ENCODE peak calls at places on chromosomes 12 and 14, in five cellular contexts. One of them, this sample, is unnamed.

GRCh38 chr12:32366704-32367103 is 32.7 kb upstream of the FGD4 start:
- DNase-seq in transverse colon: no peak
- DNase-seq in tibial artery: no peak
- DNase-seq in coronary artery: no peak
- DNase-seq in ovary: no peak
- DNase-seq in this sample: no peak

GRCh38 chr14:68231832-68232642 is 412.5 kb downstream of the RAD51B start:
- DNase-seq in transverse colon: no peak
- DNase-seq in tibial artery: no peak
- DNase-seq in coronary artery: no peak
- DNase-seq in ovary: no peak
- DNase-seq in this sample: no peak

GRCh38 chr14:102630405-102630804 is 38.0 kb downstream of the RCOR1 start:
- DNase-seq in transverse colon: no peak
- DNase-seq in tibial artery: no peak
- DNase-seq in coronary artery: no peak
- DNase-seq in ovary: no peak
- DNase-seq in this sample: no peak

GRCh38 chr12:45660330-45660729 is 69.2 kb upstream of the ARID2 start:
- DNase-seq in transverse colon: no peak
- DNase-seq in tibial artery: no peak
- DNase-seq in coronary artery: no peak
- DNase-seq in ovary: no peak
- DNase-seq in this sample: peak

GRCh38 chr12:27394676-27395075 is 51.9 kb upstream of the SMCO2 start:
- DNase-seq in transverse colon: no peak
- DNase-seq in tibial artery: no peak
- DNase-seq in coronary artery: no peak
- DNase-seq in ovary: no peak
- DNase-seq in this sample: no peak

GRCh38 chr14:52076334-52076733 is 7.5 kb upstream of the NID2 start:
- DNase-seq in transverse colon: no peak
- DNase-seq in tibial artery: peak
- DNase-seq in coronary artery: peak
- DNase-seq in ovary: no peak
- DNase-seq in this sample: no peak

GRCh38 chr14:38125484-38125912 is 82.2 kb upstream of the SSTR1 start:
- DNase-seq in transverse colon: no peak
- DNase-seq in tibial artery: no peak
- DNase-seq in coronary artery: no peak
- DNase-seq in ovary: no peak
- DNase-seq in this sample: no peak

GRCh38 chr12:108069766-108070165 is 59.3 kb upstream of the WSCD2 start:
- DNase-seq in transverse colon: no peak
- DNase-seq in tibial artery: no peak
- DNase-seq in coronary artery: no peak
- DNase-seq in ovary: no peak
- DNase-seq in this sample: no peak

GRCh38 chr12:125038976-125039625 is 26.1 kb upstream of the AACS start:
- DNase-seq in transverse colon: no peak
- DNase-seq in tibial artery: no peak
- DNase-seq in coronary artery: no peak
- DNase-seq in ovary: no peak
- DNase-seq in this sample: no peak

GRCh38 chr14:79373451-79373850 is 837.9 kb downstream of the DIO2 start:
- DNase-seq in transverse colon: no peak
- DNase-seq in tibial artery: no peak
- DNase-seq in coronary artery: no peak
- DNase-seq in ovary: no peak
- DNase-seq in this sample: no peak

GRCh38 chr14:85122690-85123089 is 407.3 kb upstream of the FLRT2 start:
- DNase-seq in transverse colon: no peak
- DNase-seq in tibial artery: no peak
- DNase-seq in coronary artery: no peak
- DNase-seq in ovary: no peak
- DNase-seq in this sample: no peak

GRCh38 chr12:24172031-24172772 is 222.7 kb upstream of the SOX5 start:
- DNase-seq in transverse colon: no peak
- DNase-seq in tibial artery: no peak
- DNase-seq in coronary artery: no peak
- DNase-seq in ovary: no peak
- DNase-seq in this sample: no peak

GRCh38 chr12:118436986-118437385 is 60.6 kb downstream of the SUDS3 start:
- DNase-seq in transverse colon: no peak
- DNase-seq in tibial artery: no peak
- DNase-seq in coronary artery: no peak
- DNase-seq in ovary: no peak
- DNase-seq in this sample: no peak

GRCh38 chr12:118432812-118433540 is 56.6 kb downstream of the SUDS3 start:
- DNase-seq in transverse colon: peak
- DNase-seq in tibial artery: no peak
- DNase-seq in coronary artery: no peak
- DNase-seq in ovary: no peak
- DNase-seq in this sample: no peak

GRCh38 chr12:118430516-118430915 is 54.2 kb downstream of the SUDS3 start:
- DNase-seq in transverse colon: no peak
- DNase-seq in tibial artery: no peak
- DNase-seq in coronary artery: no peak
- DNase-seq in ovary: no peak
- DNase-seq in this sample: no peak

GRCh38 chr12:118439068-118439467 is 62.7 kb downstream of the SUDS3 start:
- DNase-seq in transverse colon: no peak
- DNase-seq in tibial artery: no peak
- DNase-seq in coronary artery: no peak
- DNase-seq in ovary: no peak
- DNase-seq in this sample: no peak

GRCh38 chr12:118436002-118436724 is 59.8 kb downstream of the SUDS3 start:
- DNase-seq in transverse colon: no peak
- DNase-seq in tibial artery: no peak
- DNase-seq in coronary artery: no peak
- DNase-seq in ovary: no peak
- DNase-seq in this sample: peak
- TF ChIP-seq CTCF in transverse colon: peak
- TF ChIP-seq CTCF in tibial artery: no peak
- TF ChIP-seq CTCF in coronary artery: no peak
- TF ChIP-seq CTCF in ovary: no peak
- TF ChIP-seq CTCF in this sample: no peak

GRCh38 chr12:104680070-104680469 is 223.3 kb downstream of the CHST11 start:
- DNase-seq in transverse colon: no peak
- DNase-seq in tibial artery: no peak
- DNase-seq in coronary artery: no peak
- DNase-seq in ovary: no peak
- DNase-seq in this sample: no peak
- TF ChIP-seq CTCF in transverse colon: no peak
- TF ChIP-seq CTCF in tibial artery: no peak
- TF ChIP-seq CTCF in coronary artery: no peak
- TF ChIP-seq CTCF in ovary: no peak
- TF ChIP-seq CTCF in this sample: no peak

GRCh38 chr14:76810953-76811400 is 1.7 kb downstream of the ANGEL1 start:
- DNase-seq in transverse colon: peak
- DNase-seq in tibial artery: no peak
- DNase-seq in coronary artery: no peak
- DNase-seq in ovary: no peak
- DNase-seq in this sample: peak
- TF ChIP-seq CTCF in transverse colon: peak
- TF ChIP-seq CTCF in tibial artery: peak
- TF ChIP-seq CTCF in coronary artery: no peak
- TF ChIP-seq CTCF in ovary: no peak
- TF ChIP-seq CTCF in this sample: no peak

DNA sequence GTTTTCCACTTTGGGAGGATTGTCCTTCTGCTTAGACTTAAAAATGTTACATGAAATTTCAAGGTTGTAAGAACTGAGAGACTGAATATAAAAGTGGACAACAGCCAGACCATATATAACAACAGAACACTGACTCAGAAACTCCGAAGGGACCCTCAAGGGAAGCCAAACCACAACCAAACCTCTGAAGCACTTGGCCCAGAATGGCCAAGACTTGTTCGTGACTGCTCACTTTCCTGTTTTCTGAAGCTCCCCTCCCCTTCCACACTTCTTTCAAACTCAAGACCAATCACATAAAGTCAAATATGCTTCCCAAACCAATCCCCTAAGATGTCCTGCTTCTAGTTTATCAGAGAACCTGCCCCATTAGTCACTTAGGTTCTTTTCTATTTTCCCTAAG is 13.7 kb downstream of the OR6J1 start:
- DNase-seq in transverse colon: no peak
- DNase-seq in tibial artery: no peak
- DNase-seq in coronary artery: no peak
- DNase-seq in ovary: no peak
- DNase-seq in this sample: no peak
- TF ChIP-seq CTCF in transverse colon: no peak
- TF ChIP-seq CTCF in tibial artery: no peak
- TF ChIP-seq CTCF in coronary artery: no peak
- TF ChIP-seq CTCF in ovary: no peak
- TF ChIP-seq CTCF in this sample: no peak

GRCh38 chr14:22846811-22847307 is 10.5 kb downstream of the MMP14 start:
- DNase-seq in transverse colon: no peak
- DNase-seq in tibial artery: no peak
- DNase-seq in coronary artery: no peak
- DNase-seq in ovary: no peak
- DNase-seq in this sample: no peak

GRCh38 chr14:22849212-22849819 is 12.9 kb downstream of the MMP14 start:
- DNase-seq in transverse colon: peak
- DNase-seq in tibial artery: peak
- DNase-seq in coronary artery: peak
- DNase-seq in ovary: peak
- DNase-seq in this sample: no peak

GRCh38 chr14:22848391-22849164 is 12.2 kb downstream of the MMP14 start:
- DNase-seq in transverse colon: peak
- DNase-seq in tibial artery: peak
- DNase-seq in coronary artery: peak
- DNase-seq in ovary: peak
- DNase-seq in this sample: no peak

GRCh38 chr14:22845821-22846625 is 9.6 kb downstream of the MMP14 start:
- DNase-seq in transverse colon: no peak
- DNase-seq in tibial artery: peak
- DNase-seq in coronary artery: no peak
- DNase-seq in ovary: no peak
- DNase-seq in this sample: no peak

DNA sequence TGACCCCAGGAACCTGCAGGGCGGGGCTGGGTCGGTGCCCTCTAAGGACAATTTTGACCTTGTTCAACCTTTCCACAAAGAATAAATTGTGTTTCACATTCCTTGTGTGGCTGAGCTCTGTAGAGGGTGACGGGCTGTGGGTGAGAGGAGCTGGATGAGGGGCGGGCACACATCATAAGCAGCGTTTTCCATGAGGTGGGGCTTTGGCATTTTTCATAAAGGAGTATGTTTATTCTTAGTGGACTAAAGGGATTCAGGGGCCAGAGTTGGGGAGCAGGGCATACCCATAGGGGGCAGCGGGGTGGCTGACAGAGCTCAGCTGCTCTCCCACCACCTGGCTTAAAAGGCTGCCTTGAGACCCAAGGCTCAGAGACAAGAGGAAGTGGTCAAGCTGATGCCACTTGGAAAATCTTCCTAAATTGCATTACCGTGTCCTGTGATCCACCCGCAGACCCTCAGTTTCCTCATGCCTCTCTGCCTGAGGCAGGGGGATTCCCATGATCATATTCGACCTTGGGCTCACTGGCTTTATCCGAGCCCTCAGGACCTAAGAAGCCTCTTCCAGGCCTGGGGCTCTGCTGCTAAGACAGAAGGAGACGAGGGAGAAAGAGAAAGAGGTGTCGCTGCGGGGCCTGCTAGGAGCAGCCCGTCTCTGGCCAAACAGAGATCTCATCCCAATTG is 11.4 kb downstream of the MMP14 start:
- DNase-seq in transverse colon: no peak
- DNase-seq in tibial artery: no peak
- DNase-seq in coronary artery: no peak
- DNase-seq in ovary: peak
- DNase-seq in this sample: no peak
- TF ChIP-seq CTCF in transverse colon: no peak
- TF ChIP-seq CTCF in tibial artery: no peak
- TF ChIP-seq CTCF in coronary artery: no peak
- TF ChIP-seq CTCF in ovary: no peak
- TF ChIP-seq CTCF in this sample: no peak

GRCh38 chr12:68501226-68501625 is 109.5 kb upstream of the RAP1B start:
- DNase-seq in transverse colon: no peak
- DNase-seq in tibial artery: no peak
- DNase-seq in coronary artery: no peak
- DNase-seq in ovary: no peak
- DNase-seq in this sample: no peak

GRCh38 chr12:68497702-68498101 is 113.0 kb upstream of the RAP1B start:
- DNase-seq in transverse colon: no peak
- DNase-seq in tibial artery: no peak
- DNase-seq in coronary artery: no peak
- DNase-seq in ovary: no peak
- DNase-seq in this sample: no peak

GRCh38 chr12:68499616-68500015 is 111.1 kb upstream of the RAP1B start:
- DNase-seq in transverse colon: no peak
- DNase-seq in tibial artery: no peak
- DNase-seq in coronary artery: no peak
- DNase-seq in ovary: no peak
- DNase-seq in this sample: no peak

GRCh38 chr12:68497112-68497511 is 113.6 kb upstream of the RAP1B start:
- DNase-seq in transverse colon: no peak
- DNase-seq in tibial artery: no peak
- DNase-seq in coronary artery: no peak
- DNase-seq in ovary: no peak
- DNase-seq in this sample: no peak

GRCh38 chr12:68498736-68499135 is 112.0 kb upstream of the RAP1B start:
- DNase-seq in transverse colon: no peak
- DNase-seq in tibial artery: no peak
- DNase-seq in coronary artery: no peak
- DNase-seq in ovary: no peak
- DNase-seq in this sample: no peak
- TF ChIP-seq CTCF in transverse colon: no peak
- TF ChIP-seq CTCF in tibial artery: no peak
- TF ChIP-seq CTCF in coronary artery: no peak
- TF ChIP-seq CTCF in ovary: no peak
- TF ChIP-seq CTCF in this sample: no peak

GRCh38 chr14:35940291-35940690 is 114.2 kb downstream of the BRMS1L start:
- DNase-seq in transverse colon: no peak
- DNase-seq in tibial artery: no peak
- DNase-seq in coronary artery: no peak
- DNase-seq in ovary: no peak
- DNase-seq in this sample: no peak

GRCh38 chr14:35949933-35950332 is 123.8 kb downstream of the BRMS1L start:
- DNase-seq in transverse colon: no peak
- DNase-seq in tibial artery: no peak
- DNase-seq in coronary artery: no peak
- DNase-seq in ovary: no peak
- DNase-seq in this sample: peak

DNA sequence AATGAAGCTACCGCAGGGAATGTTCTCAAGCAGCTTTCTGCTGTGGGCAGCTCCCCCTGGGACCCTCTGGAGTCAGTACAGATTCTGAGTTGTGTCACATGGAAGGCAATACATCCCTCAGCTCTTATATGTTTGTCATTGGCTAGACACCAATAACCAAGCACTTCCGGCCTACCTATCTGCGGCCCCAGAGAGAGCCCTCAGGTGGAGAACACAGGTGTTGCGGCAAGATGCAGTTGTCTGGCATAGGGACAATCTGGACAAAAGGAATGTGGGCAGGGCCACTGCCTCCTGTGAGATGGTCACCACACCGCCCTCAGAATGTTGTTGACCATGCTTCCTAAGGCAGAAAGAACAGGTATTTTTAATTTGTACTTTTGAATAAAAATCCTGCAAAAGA is 118.7 kb downstream of the BRMS1L start:
- DNase-seq in transverse colon: peak
- DNase-seq in tibial artery: no peak
- DNase-seq in coronary artery: no peak
- DNase-seq in ovary: no peak
- DNase-seq in this sample: peak
- TF ChIP-seq CTCF in transverse colon: no peak
- TF ChIP-seq CTCF in tibial artery: no peak
- TF ChIP-seq CTCF in coronary artery: no peak
- TF ChIP-seq CTCF in ovary: no peak
- TF ChIP-seq CTCF in this sample: no peak

GRCh38 chr12:16294589-16294988 is 17.1 kb upstream of the SLC15A5 start:
- DNase-seq in transverse colon: no peak
- DNase-seq in tibial artery: no peak
- DNase-seq in coronary artery: no peak
- DNase-seq in ovary: no peak
- DNase-seq in this sample: no peak
- TF ChIP-seq CTCF in transverse colon: no peak
- TF ChIP-seq CTCF in tibial artery: no peak
- TF ChIP-seq CTCF in coronary artery: no peak
- TF ChIP-seq CTCF in ovary: no peak
- TF ChIP-seq CTCF in this sample: no peak